ENCODE peak calls at places on chromosomes 5 and 9, in four cellular contexts. H, B, L and K are unnamed samples. For H3K4me1, the result is how much of the 10 kb centered on the place peaks cover.

GRCh38 chr5:140142802-140143201 is 17.1 kb downstream of the IGIP start:
- DNase-seq in H (no peak), B (no peak), L (no peak), K (no peak)

GRCh38 chr5:50958852-50959457 is 292.5 kb downstream of the PARP8 start:
- DNase-seq in H (no peak), B (no peak), L (no peak), K (no peak)

GRCh38 chr9:99130069-99130468 is 25.2 kb downstream of the TGFBR1 start:
- DNase-seq in H (no peak), B (peak), L (no peak), K (no peak)

GRCh38 chr5:94793113-94793815 is 174.8 kb downstream of the SLF1 start:
- DNase-seq in H (no peak), B (peak), L (no peak), K (no peak)

GRCh38 chr9:74609671-74610416 is 112.7 kb downstream of the RORB start:
- DNase-seq in H (no peak), B (no peak), L (no peak), K (no peak)

GRCh38 chr5:30392897-30393296 is 800.6 kb upstream of the CDH6 start:
- DNase-seq in H (no peak), B (no peak), L (no peak), K (no peak)

GRCh38 chr5:148864113-148864841 is 37.9 kb downstream of the ADRB2 start:
- DNase-seq in H (no peak), B (no peak), L (peak), K (no peak)

GRCh38 chr5:135063511-135064234 is 29.6 kb upstream of the PITX1 start:
- DNase-seq in H (no peak), B (no peak), L (no peak), K (peak)

GRCh38 chr5:115774684-115775083 is 41.8 kb downstream of the CDO1 start:
- DNase-seq in H (no peak), B (no peak), L (peak), K (no peak)

GRCh38 chr9:16262467-16263261 is 607.8 kb downstream of the BNC2 start:
- DNase-seq in H (no peak), B (no peak), L (no peak), K (no peak)

GRCh38 chr5:160979356-160979755 is 127.3 kb upstream of the ATP10B start:
- DNase-seq in H (no peak), B (no peak), L (no peak), K (no peak)

GRCh38 chr5:107570805-107571531 is 99.8 kb downstream of the EFNA5 start:
- DNase-seq in H (no peak), B (peak), L (peak), K (no peak)

GRCh38 chr5:151041577-151042268 is 21.3 kb downstream of the GPX3 start:
- DNase-seq in H (no peak), B (no peak), L (no peak), K (peak)

DNA sequence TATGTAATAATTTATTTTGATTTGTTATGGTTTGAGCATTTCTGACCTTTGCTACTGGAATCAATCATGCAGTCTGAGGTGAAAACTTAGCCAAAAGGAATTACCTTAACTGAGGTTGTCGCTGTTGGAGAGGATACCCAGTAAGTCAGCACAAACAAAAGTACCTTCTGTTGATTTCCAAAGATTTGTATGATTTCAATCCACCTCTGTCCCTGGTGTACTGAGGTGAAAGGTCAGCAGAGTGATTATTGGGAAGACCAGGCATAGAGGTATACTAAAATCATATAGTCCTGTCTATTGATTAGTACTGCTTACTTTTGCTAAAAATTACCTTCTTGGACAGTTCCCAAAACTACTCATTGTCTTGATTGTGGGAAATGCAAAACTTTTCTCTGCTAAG is 32.8 kb downstream of the RUSC2 start:
- DNase-seq in H (no peak), B (no peak), L (no peak), K (no peak)
- H3K27ac ChIP-seq in H (peak), B (no peak), L (peak), K (peak)

DNA sequence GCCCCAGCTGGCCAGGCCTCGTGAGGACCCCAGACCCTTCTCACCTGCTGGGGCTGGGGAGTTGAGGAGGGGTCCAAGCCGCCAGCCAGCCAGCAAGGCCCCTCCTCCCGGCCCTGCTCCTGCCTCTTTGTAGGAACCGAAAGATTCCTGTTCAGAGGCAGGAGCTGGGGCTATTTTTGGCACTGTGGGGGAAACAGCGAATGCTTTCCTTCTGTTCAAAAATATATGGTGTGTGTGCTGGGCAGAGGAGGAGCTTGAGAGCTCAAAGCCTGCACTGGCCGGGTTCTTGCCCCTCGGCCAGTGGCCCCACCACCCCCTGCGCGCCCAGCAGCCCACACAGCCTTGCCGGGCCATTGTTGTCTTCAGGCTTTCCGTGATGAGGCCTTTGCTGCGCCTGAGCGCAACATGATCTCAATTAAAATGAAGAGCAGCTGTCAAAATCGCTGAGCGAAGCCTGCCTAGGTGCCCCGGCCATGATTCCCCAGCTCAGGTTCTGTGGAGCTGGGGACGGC is 13.3 kb downstream of the NCS1 start:
- DNase-seq in H (no peak), B (no peak), L (no peak), K (no peak)
- H3K4me1 ChIP-seq in H (half or more), B (under half), L (under half), K (under half)

GRCh38 chr9:18299449-18299848 is 174.5 kb upstream of the ADAMTSL1 start:
- DNase-seq in H (no peak), B (no peak), L (no peak), K (no peak)

GRCh38 chr9:18294229-18294628 is 179.7 kb upstream of the ADAMTSL1 start:
- DNase-seq in H (no peak), B (no peak), L (no peak), K (no peak)

GRCh38 chr9:18296702-18297531 is 177.0 kb upstream of the ADAMTSL1 start:
- DNase-seq in H (no peak), B (no peak), L (no peak), K (no peak)

DNA sequence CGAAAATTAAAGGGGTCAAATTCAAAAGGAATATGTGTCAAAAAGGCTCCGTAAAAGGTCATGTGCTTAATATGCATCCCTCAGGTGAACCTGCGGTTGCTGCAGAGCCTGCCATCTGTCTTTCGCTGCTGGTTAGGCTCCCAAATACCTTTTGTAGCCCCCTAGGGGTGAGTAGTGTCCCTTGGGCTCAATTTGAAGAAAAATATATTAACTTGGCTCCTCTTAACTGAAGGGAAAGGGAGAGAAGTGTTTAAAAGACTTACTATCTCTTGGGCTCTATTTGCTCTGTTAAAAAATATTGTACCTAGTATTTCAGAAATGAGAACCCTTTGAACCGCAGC is 176.5 kb upstream of the ADAMTSL1 start:
- DNase-seq in H (no peak), B (no peak), L (no peak), K (no peak)
- TF ChIP-seq CTCF in H (no peak), B (no peak), L (no peak), K (no peak)

DNA sequence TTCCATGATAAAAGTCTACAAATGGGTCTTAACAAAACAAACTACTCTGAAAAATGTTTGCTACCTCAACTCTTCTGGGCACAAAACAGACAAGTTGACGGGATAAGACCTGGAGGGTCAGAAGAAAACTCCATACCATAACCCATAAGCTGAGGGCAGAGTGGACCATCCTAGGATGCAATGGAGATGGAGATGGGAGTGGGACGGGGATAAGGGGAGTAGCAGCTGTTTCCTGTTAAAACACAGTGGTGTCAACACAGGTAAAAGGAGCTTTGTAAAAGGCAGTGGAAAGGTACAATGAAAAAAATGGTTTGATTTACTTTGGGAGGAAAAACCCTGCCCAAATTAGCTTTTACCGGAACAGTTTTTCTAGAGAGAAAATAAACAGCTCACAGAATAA is 41.6 kb downstream of the CEMIP2 start:
- DNase-seq in H (no peak), B (no peak), L (no peak), K (no peak)
- H3K27ac ChIP-seq in H (no peak), B (no peak), L (no peak), K (no peak)

DNA sequence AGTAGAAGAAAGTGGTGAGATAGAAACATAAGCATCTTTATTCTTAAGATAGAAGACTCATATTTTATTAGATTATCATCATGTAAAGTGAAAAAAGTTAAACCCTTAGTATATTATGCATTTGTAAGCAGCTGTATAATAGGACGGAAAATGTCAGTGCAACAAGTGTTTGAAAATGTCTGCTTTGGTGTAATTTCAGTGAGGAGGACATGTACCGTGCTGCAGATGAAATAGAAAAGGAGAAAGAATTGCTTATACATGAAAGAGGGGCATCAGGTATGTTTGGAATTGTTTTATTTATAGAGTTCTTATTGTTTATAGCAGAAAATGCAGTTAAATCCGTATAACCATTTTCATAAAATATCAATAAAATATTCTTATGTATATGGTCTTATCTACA is 8.9 kb downstream of the OTULIN start:
- DNase-seq in H (no peak), B (no peak), L (no peak), K (no peak)
- H3K4me1 ChIP-seq in H (under half), B (half or more), L (half or more), K (under half)

GRCh38 chr5:32153723-32154122 is 20.4 kb downstream of the GOLPH3 start:
- DNase-seq in H (no peak), B (no peak), L (no peak), K (no peak)

GRCh38 chr5:32158679-32158975 is 15.5 kb downstream of the GOLPH3 start:
- DNase-seq in H (no peak), B (no peak), L (no peak), K (no peak)

GRCh38 chr5:32157078-32157477 is 17.0 kb downstream of the GOLPH3 start:
- DNase-seq in H (no peak), B (no peak), L (no peak), K (no peak)

GRCh38 chr5:32156635-32157034 is 17.5 kb downstream of the GOLPH3 start:
- DNase-seq in H (no peak), B (no peak), L (no peak), K (no peak)

DNA sequence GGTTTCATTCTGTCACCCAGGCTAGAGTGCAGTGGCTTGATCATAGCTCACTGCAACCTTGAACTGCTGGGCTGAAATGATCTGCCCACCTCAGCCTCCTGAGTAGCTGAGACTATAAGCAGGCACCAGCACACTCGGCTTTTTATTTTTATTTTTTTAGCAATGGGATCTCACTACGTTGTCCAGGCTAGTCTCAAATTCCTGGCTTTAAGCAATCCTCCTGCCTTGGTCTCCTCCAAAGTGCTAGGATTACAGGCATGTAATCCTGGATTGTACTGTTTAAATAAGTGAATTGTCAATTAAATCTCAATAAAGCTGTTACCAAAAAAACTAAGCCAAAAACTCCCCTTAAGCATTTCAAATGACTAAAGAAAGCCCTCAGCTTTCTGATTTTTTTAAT is 18.9 kb downstream of the GOLPH3 start:
- DNase-seq in H (no peak), B (no peak), L (no peak), K (no peak)
- TF ChIP-seq CTCF in H (no peak), B (no peak), L (no peak), K (no peak)

GRCh38 chr5:43429016-43429415 is 16.8 kb upstream of the CCL28 start:
- DNase-seq in H (no peak), B (no peak), L (no peak), K (no peak)
- H3K27ac ChIP-seq in H (no peak), B (no peak), L (no peak), K (no peak)

GRCh38 chr5:95806687-95807086 is 15.8 kb downstream of the GLRX start:
- DNase-seq in H (no peak), B (no peak), L (no peak), K (no peak)

GRCh38 chr5:95810305-95811125 is 12.0 kb downstream of the GLRX start:
- DNase-seq in H (no peak), B (no peak), L (no peak), K (no peak)

GRCh38 chr5:95808013-95808685 is 14.4 kb downstream of the GLRX start:
- DNase-seq in H (no peak), B (no peak), L (no peak), K (no peak)

GRCh38 chr5:95809414-95809960 is 13.0 kb downstream of the GLRX start:
- DNase-seq in H (peak), B (no peak), L (peak), K (no peak)

DNA sequence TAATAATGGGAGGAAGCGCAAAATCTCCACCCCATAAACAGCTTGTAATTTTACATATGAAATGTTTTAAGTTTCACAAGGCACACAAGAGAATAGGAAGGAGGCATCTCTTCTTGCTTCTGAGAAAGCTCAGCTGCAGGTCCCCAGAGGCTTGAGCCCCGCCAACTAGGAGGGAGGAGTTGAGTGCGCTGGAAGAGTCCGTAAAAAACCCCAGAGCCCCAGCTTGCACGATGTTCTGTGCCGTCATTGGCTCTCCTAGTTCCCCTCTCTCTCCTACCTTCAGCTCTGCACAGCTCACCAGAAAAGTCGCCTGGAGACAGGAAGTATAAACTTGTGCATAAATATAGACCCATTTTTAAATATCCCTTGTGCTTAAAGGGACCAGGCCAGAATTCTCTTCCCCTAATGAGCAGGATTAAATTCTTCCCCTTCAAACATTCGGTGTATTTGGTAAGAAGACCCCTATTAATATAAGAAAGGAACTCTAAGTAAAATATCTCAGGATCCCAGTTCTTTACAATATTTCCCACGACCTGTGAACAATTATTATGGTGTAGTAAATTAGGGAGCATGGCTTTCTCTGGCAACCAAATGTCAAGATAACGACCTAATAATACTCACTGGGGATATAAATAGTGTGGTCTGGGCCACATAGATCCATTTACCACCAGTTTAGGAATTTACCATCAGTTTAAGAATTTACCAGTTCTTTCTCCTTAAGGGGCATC is 13.7 kb downstream of the GLRX start:
- DNase-seq in H (peak), B (peak), L (peak), K (peak)
- H3K4me1 ChIP-seq in H (under half), B (under half), L (half or more), K (half or more)

DNA sequence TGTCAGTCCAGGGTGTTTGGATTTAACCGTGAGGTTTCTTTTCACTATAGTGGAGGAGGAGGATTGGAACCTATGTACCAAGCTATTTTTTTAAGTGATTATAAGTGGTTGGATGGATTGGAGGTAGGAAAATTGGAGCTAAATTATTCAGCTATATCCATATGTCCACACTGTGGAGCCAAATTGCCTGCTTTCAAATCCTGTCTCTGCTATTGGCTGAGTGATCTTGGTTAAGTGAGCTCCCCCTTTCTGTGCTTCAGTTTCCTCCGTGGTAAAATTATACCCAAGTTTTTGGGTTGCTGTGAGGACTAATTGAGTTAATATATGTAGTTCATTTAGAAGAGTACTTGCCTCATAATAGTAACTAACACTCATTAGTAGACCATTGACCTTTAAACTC is 2.5 kb downstream of the CENPP start:
- DNase-seq in H (no peak), B (no peak), L (no peak), K (no peak)
- TF ChIP-seq CTCF in H (no peak), B (peak), L (no peak), K (no peak)